ENCODE peak calls at places on chromosomes 5 and 9, in eight cellular contexts. M, U, X, L, Y, O, J and P are unnamed samples.

GRCh38 chr9:70049672-70050271 is 6.1 kb downstream of the MAMDC2 start:
- DNase-seq in J (peak; percentile 40), M (peak; percentile 55), O (no peak), U (no peak), L (no peak), X (peak; percentile 10), Y (no peak), P (no peak)

GRCh38 chr5:153358315-153358976 is 132.0 kb upstream of the GRIA1 start:
- DNase-seq in L (no peak), J (no peak), O (no peak), Y (no peak), X (no peak), M (no peak), U (no peak), P (no peak)

GRCh38 chr5:173714551-173715428 is 98.3 kb upstream of the BOD1 start:
- DNase-seq in Y (no peak), M (peak; percentile 93), O (peak; percentile 94), U (peak; percentile 87), J (peak; percentile 87), L (no peak), X (peak; percentile 46), P (peak; percentile 97)

GRCh38 chr5:164637931-164638521 is 1132.6 kb downstream of the MAT2B start:
- DNase-seq in J (no peak), X (no peak), M (no peak), U (no peak), Y (no peak), L (no peak), O (no peak), P (no peak)

GRCh38 chr5:51987679-51988209 is 604.5 kb downstream of the ISL1 start:
- DNase-seq in U (no peak), X (no peak), M (no peak), Y (no peak), L (no peak), O (no peak), J (no peak), P (no peak)

GRCh38 chr9:121300283-121301119 is 32.5 kb downstream of the GSN start:
- DNase-seq in L (no peak), M (no peak), O (no peak), X (no peak), U (no peak), J (no peak), Y (no peak), P (no peak)

GRCh38 chr5:53169933-53170332 is 60.4 kb upstream of the MOCS2 start:
- DNase-seq in M (no peak), J (no peak), O (no peak), X (no peak), L (no peak), U (no peak), Y (no peak), P (no peak)

GRCh38 chr5:10018211-10018610 is 231.5 kb downstream of the ATPSCKMT start:
- DNase-seq in X (no peak), L (no peak), M (peak; percentile 33), Y (no peak), O (no peak), U (no peak), J (no peak), P (peak; percentile 61)

GRCh38 chr9:125329978-125330377 is 68.4 kb downstream of the GAPVD1 start:
- DNase-seq in M (peak; percentile 6), Y (no peak), L (no peak), U (no peak), O (no peak), J (no peak), X (no peak), P (peak; percentile 68)

GRCh38 chr9:90905079-90905478 is 103.5 kb downstream of the SYK start:
- DNase-seq in J (no peak), Y (no peak), U (no peak), M (no peak), X (no peak), L (no peak), O (no peak), P (no peak)

GRCh38 chr9:92954078-92954861 is 6.9 kb downstream of the FGD3 start:
- DNase-seq in O (no peak), M (no peak), J (peak; percentile 69), U (peak; percentile 89), X (peak; percentile 90), Y (no peak), L (no peak), P (peak; percentile 91)

GRCh38 chr5:10741661-10742060 is 19.4 kb downstream of the DAP start:
- DNase-seq in O (peak; percentile 53), J (no peak), Y (no peak), L (no peak), U (no peak), M (no peak), X (no peak), P (no peak)

GRCh38 chr5:64744914-64745313 is 23.6 kb downstream of the SREK1IP1 start:
- DNase-seq in O (no peak), Y (no peak), M (no peak), J (no peak), L (no peak), U (no peak), X (no peak), P (no peak)

GRCh38 chr9:92774274-92774673 is 9.6 kb upstream of the BICD2 start:
- DNase-seq in Y (no peak), J (peak; percentile 98), X (peak; percentile 22), L (no peak), M (peak; percentile 97), O (no peak), U (peak; percentile 95), P (peak; percentile 66)

GRCh38 chr9:78103971-78104433 is 72.4 kb upstream of the GNAQ start:
- DNase-seq in J (no peak), Y (no peak), U (no peak), O (no peak), M (no peak), X (no peak), L (no peak), P (no peak)

GRCh38 chr5:128038641-128039040 is 44.9 kb upstream of the SLC12A2 start:
- DNase-seq in M (peak; percentile 73), O (no peak), X (no peak), Y (peak; percentile 31), U (peak; percentile 51), L (no peak), J (peak; percentile 87), P (peak; percentile 79)

GRCh38 chr5:106451998-106452397 is 1218.7 kb downstream of the EFNA5 start:
- DNase-seq in J (no peak), O (no peak), U (no peak), L (no peak), Y (no peak), X (no peak), M (no peak), P (no peak)

GRCh38 chr5:72472666-72473422 is 34.4 kb downstream of the ZNF366 start:
- DNase-seq in O (no peak), U (no peak), J (no peak), X (no peak), Y (no peak), L (no peak), M (no peak), P (peak; percentile 10)
- H2AFZ ChIP-seq in O (no peak overlapping the region), U (peak overlapping the region; percentile 40), J (no peak overlapping the region), X (no peak overlapping the region), Y (no peak overlapping the region), L (no peak overlapping the region), M (no peak overlapping the region), P (peak overlapping the region; percentile 18)

GRCh38 chr5:180071418-180072255 is at the start of gene RNF130:
- DNase-seq in M (peak; percentile 88), X (peak; percentile 97), Y (peak; percentile 80), J (peak; percentile 88), O (no peak), L (peak; percentile 97), U (peak; percentile 90), P (peak; percentile 84)

GRCh38 chr5:180072556-180072955 is 997 bp upstream of the RNF130 start:
- DNase-seq in U (no peak), L (no peak), X (no peak), O (no peak), M (no peak), Y (no peak), J (no peak), P (no peak)

GRCh38 chr5:180070726-180071417 is 687 bp downstream of the RNF130 start:
- DNase-seq in O (no peak), U (peak; percentile 64), J (peak; percentile 64), Y (no peak), X (peak; percentile 45), L (peak; percentile 54), M (peak; percentile 55), P (peak; percentile 37)

GRCh38 chr5:180074462-180074861 is 2.9 kb upstream of the RNF130 start:
- DNase-seq in M (peak; percentile 49), L (no peak), O (no peak), X (no peak), U (no peak), J (no peak), Y (no peak), P (no peak)

DNA sequence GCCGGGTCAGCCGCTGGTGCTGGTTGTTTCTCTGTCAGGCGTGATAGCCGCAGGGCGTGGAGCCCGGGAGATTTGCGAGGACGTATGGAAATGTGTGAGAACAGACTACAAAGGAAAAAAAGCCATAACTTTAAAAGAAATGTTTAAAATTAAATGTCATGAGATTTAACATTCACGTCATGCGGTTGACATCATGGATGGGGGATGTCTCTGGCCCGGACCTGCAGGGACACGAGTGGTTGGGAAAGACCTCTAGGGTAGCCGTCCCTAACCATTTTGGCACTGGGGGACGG is 643 bp upstream of the RNF130 start:
- DNase-seq in L (no peak), Y (no peak), J (no peak), U (no peak), M (no peak), X (no peak), O (no peak), P (no peak)
- H2AFZ ChIP-seq in L (no peak overlapping the region), Y (no peak overlapping the region), J (no peak overlapping the region), U (peak overlapping the region; percentile 100), M (peak overlapping the region; percentile 99), X (peak overlapping the region; percentile 78), O (no peak overlapping the region), P (peak overlapping the region; percentile 75)

DNA sequence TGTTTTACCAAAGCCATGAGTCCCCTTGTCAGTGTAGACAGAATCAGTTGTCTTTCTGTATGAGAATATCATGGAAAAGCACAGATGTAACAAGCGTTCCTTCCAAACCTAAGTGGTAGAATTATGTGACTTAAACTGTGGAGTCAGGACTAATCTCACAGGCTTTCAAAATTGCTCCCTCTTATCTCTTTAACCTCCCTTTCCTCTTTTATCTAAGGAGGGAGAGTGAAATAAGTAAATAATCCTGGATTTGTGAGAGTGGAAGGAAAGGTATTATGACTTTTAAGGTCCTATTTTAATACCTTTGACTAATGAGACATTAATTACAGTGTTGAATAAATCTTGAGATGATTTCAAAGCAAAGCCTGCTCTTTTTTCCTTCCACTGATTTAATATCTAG is 52.4 kb upstream of the LIFR start:
- DNase-seq in U (no peak), J (no peak), O (no peak), X (no peak), L (no peak), Y (no peak), M (no peak), P (no peak)
- H2AFZ ChIP-seq in U (no peak overlapping the region), J (no peak overlapping the region), O (no peak overlapping the region), X (no peak overlapping the region), L (no peak overlapping the region), Y (no peak overlapping the region), M (no peak overlapping the region), P (no peak overlapping the region)

DNA sequence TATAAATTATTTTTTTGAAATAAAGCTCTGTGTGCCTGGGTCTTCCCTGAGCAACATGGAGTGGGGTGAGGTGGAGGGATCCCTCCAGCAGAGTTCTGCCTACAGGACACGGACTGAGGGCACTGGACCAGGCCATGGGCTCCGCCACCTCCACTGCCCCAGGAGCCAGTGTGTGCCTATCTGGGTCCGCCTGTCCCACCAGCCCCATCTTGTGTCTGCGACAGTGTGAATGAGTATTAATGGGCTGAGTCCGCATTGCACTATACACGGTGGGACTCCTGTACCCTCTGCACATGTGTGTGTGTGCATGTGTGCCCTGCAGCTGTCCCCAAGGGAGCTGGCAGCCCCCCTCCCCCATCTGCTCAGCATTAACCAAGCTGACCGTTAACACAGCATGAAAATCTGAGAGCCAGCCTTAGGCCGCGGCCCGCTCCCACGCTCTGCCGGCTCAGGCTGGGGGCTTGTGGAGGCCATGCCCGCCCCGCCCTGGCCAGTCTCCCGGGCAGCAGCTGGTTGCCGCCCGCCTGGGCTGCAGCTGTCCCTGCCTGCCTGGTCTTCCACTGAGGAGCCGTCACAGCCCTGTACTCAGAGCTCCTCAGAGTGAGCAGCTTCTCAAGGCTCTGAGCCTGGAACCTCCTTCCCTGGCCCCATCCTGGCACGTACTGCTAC is 11.5 kb downstream of the FGFR4 start:
- DNase-seq in M (peak; percentile 41), L (no peak), U (no peak), Y (no peak), O (no peak), X (no peak), J (no peak), P (no peak)
- H2AFZ ChIP-seq in M (peak overlapping the region; percentile 88), L (no peak overlapping the region), U (no peak overlapping the region), Y (no peak overlapping the region), O (no peak overlapping the region), X (no peak overlapping the region), J (peak overlapping the region; percentile 30), P (no peak overlapping the region)